ENCODE peak calls at places on chromosome 6, in seven cellular contexts. One of them, this sample, is unnamed.

GRCh38 chr6:121503633-121504032 is 68.2 kb downstream of the GJA1 start:
- DNase-seq in iris pigment epithelial cell: peak
- DNase-seq in pons: no peak
- DNase-seq in heart left ventricle: no peak
- DNase-seq in MG63: no peak
- DNase-seq in COLO829: no peak
- DNase-seq in kidney glomerular epithelial cell: peak
- DNase-seq in this sample: no peak

GRCh38 chr6:37008484-37009186 is 3.2 kb downstream of the FGD2 start:
- DNase-seq in iris pigment epithelial cell: no peak
- DNase-seq in pons: peak
- DNase-seq in heart left ventricle: no peak
- DNase-seq in MG63: no peak
- DNase-seq in COLO829: no peak
- DNase-seq in kidney glomerular epithelial cell: no peak
- DNase-seq in this sample: peak

GRCh38 chr6:111070407-111070743 is 16.9 kb upstream of the SLC16A10 start:
- DNase-seq in iris pigment epithelial cell: no peak
- DNase-seq in pons: no peak
- DNase-seq in heart left ventricle: no peak
- DNase-seq in MG63: no peak
- DNase-seq in COLO829: no peak
- DNase-seq in kidney glomerular epithelial cell: no peak
- DNase-seq in this sample: no peak

GRCh38 chr6:135358251-135358821 is 139.2 kb downstream of the AHI1 start:
- DNase-seq in iris pigment epithelial cell: peak
- DNase-seq in pons: no peak
- DNase-seq in heart left ventricle: no peak
- DNase-seq in MG63: no peak
- DNase-seq in COLO829: peak
- DNase-seq in kidney glomerular epithelial cell: peak
- DNase-seq in this sample: no peak

GRCh38 chr6:63493557-63493956 is 78.7 kb upstream of the LOC128125822 start:
- DNase-seq in iris pigment epithelial cell: no peak
- DNase-seq in pons: no peak
- DNase-seq in heart left ventricle: no peak
- DNase-seq in MG63: no peak
- DNase-seq in COLO829: no peak
- DNase-seq in kidney glomerular epithelial cell: no peak
- DNase-seq in this sample: no peak

GRCh38 chr6:41730531-41731436 is 4.6 kb downstream of the TFEB start:
- DNase-seq in iris pigment epithelial cell: peak
- DNase-seq in pons: peak
- DNase-seq in heart left ventricle: no peak
- DNase-seq in MG63: no peak
- DNase-seq in COLO829: no peak
- DNase-seq in kidney glomerular epithelial cell: no peak
- DNase-seq in this sample: no peak

GRCh38 chr6:108782231-108783041 is 65.8 kb upstream of the ARMC2 start:
- DNase-seq in iris pigment epithelial cell: peak
- DNase-seq in pons: peak
- DNase-seq in heart left ventricle: peak
- DNase-seq in MG63: peak
- DNase-seq in COLO829: peak
- DNase-seq in kidney glomerular epithelial cell: peak
- DNase-seq in this sample: peak

GRCh38 chr6:960356-960755 is 267.4 kb upstream of the EXOC2 start:
- DNase-seq in iris pigment epithelial cell: no peak
- DNase-seq in pons: no peak
- DNase-seq in heart left ventricle: no peak
- DNase-seq in MG63: no peak
- DNase-seq in COLO829: no peak
- DNase-seq in kidney glomerular epithelial cell: no peak
- DNase-seq in this sample: no peak

GRCh38 chr6:25312034-25312620 is 33.0 kb downstream of the CARMIL1 start:
- DNase-seq in iris pigment epithelial cell: no peak
- DNase-seq in pons: no peak
- DNase-seq in heart left ventricle: no peak
- DNase-seq in MG63: no peak
- DNase-seq in COLO829: no peak
- DNase-seq in kidney glomerular epithelial cell: no peak
- DNase-seq in this sample: no peak

GRCh38 chr6:26483727-26484126 is 16.4 kb upstream of the BTN1A1 start:
- DNase-seq in iris pigment epithelial cell: no peak
- DNase-seq in pons: no peak
- DNase-seq in heart left ventricle: no peak
- DNase-seq in MG63: no peak
- DNase-seq in COLO829: no peak
- DNase-seq in kidney glomerular epithelial cell: no peak
- DNase-seq in this sample: no peak

GRCh38 chr6:110020888-110021287 is 42.8 kb downstream of the GPR6 start:
- DNase-seq in iris pigment epithelial cell: no peak
- DNase-seq in pons: no peak
- DNase-seq in heart left ventricle: no peak
- DNase-seq in MG63: no peak
- DNase-seq in COLO829: no peak
- DNase-seq in kidney glomerular epithelial cell: no peak
- DNase-seq in this sample: no peak

GRCh38 chr6:19354181-19354580 is 483.0 kb upstream of the ID4 start:
- DNase-seq in iris pigment epithelial cell: no peak
- DNase-seq in pons: no peak
- DNase-seq in heart left ventricle: no peak
- DNase-seq in MG63: no peak
- DNase-seq in COLO829: peak
- DNase-seq in kidney glomerular epithelial cell: no peak
- DNase-seq in this sample: no peak

GRCh38 chr6:21791596-21791995 is 198.0 kb downstream of the SOX4 start:
- DNase-seq in iris pigment epithelial cell: peak
- DNase-seq in pons: no peak
- DNase-seq in heart left ventricle: no peak
- DNase-seq in MG63: no peak
- DNase-seq in COLO829: no peak
- DNase-seq in kidney glomerular epithelial cell: no peak
- DNase-seq in this sample: no peak

GRCh38 chr6:9360881-9361280 is 925.5 kb upstream of the SLC35B3 start:
- DNase-seq in iris pigment epithelial cell: peak
- DNase-seq in pons: no peak
- DNase-seq in heart left ventricle: no peak
- DNase-seq in MG63: no peak
- DNase-seq in COLO829: no peak
- DNase-seq in kidney glomerular epithelial cell: peak
- DNase-seq in this sample: no peak

GRCh38 chr6:11309947-11310665 is 77.6 kb upstream of the NEDD9 start:
- DNase-seq in iris pigment epithelial cell: no peak
- DNase-seq in pons: peak
- DNase-seq in heart left ventricle: no peak
- DNase-seq in MG63: no peak
- DNase-seq in COLO829: no peak
- DNase-seq in kidney glomerular epithelial cell: no peak
- DNase-seq in this sample: no peak

GRCh38 chr6:116111552-116112528 is 11.2 kb downstream of the NT5DC1 start:
- DNase-seq in iris pigment epithelial cell: peak
- DNase-seq in pons: peak
- DNase-seq in heart left ventricle: no peak
- DNase-seq in MG63: peak
- DNase-seq in COLO829: no peak
- DNase-seq in kidney glomerular epithelial cell: peak
- DNase-seq in this sample: no peak

GRCh38 chr6:116485786-116486185 is 24.6 kb downstream of the CALHM6 start:
- DNase-seq in iris pigment epithelial cell: no peak
- DNase-seq in pons: no peak
- DNase-seq in heart left ventricle: no peak
- DNase-seq in MG63: no peak
- DNase-seq in COLO829: no peak
- DNase-seq in kidney glomerular epithelial cell: no peak
- DNase-seq in this sample: no peak

This sample was measured in left lung.